ENCODE peak calls at places on chromosomes 6 and 20, in eight cellular contexts. One of them, this sample, is unnamed.

GRCh38 chr6:150877928-150878327 is 12.4 kb downstream of the MTHFD1L start:
- ATAC-seq in WTC11: no peak
- ATAC-seq in left lobe of liver: peak
- ATAC-seq in stimulated activated effector memory CD8-positive, alpha-beta T cell treated with anti-CD3 and anti-CD28 coated beads, Interleukin-12 subunit alpha, Interleukin-12 subunit beta, amount 100 ng/mL, for 72 hours: no peak
- ATAC-seq in SK-N-SH treated with all-trans-retinoic acid at 6 μM for 48 hours: no peak
- ATAC-seq in left lung: no peak
- ATAC-seq in right cardiac atrium: no peak
- ATAC-seq in CD8-positive, alpha-beta T cell: no peak
- ATAC-seq in this sample: no peak

GRCh38 chr6:167523426-167523825 is 198.5 kb downstream of the TTLL2 start:
- ATAC-seq in WTC11: no peak
- ATAC-seq in left lobe of liver: no peak
- ATAC-seq in stimulated activated effector memory CD8-positive, alpha-beta T cell treated with anti-CD3 and anti-CD28 coated beads, Interleukin-12 subunit alpha, Interleukin-12 subunit beta, amount 100 ng/mL, for 72 hours: no peak
- ATAC-seq in SK-N-SH treated with all-trans-retinoic acid at 6 μM for 48 hours: no peak
- ATAC-seq in left lung: no peak
- ATAC-seq in right cardiac atrium: no peak
- ATAC-seq in CD8-positive, alpha-beta T cell: no peak
- ATAC-seq in this sample: no peak

GRCh38 chr6:37123957-37124729 is 45.8 kb upstream of the PIM1 start:
- ATAC-seq in WTC11: no peak
- ATAC-seq in left lobe of liver: no peak
- ATAC-seq in stimulated activated effector memory CD8-positive, alpha-beta T cell treated with anti-CD3 and anti-CD28 coated beads, Interleukin-12 subunit alpha, Interleukin-12 subunit beta, amount 100 ng/mL, for 72 hours: no peak
- ATAC-seq in SK-N-SH treated with all-trans-retinoic acid at 6 μM for 48 hours: no peak
- ATAC-seq in left lung: no peak
- ATAC-seq in right cardiac atrium: no peak
- ATAC-seq in CD8-positive, alpha-beta T cell: no peak
- ATAC-seq in this sample: no peak

GRCh38 chr20:64036346-64037198 is 590 bp downstream of the C20orf204 start:
- ATAC-seq in WTC11: no peak
- ATAC-seq in left lobe of liver: no peak
- ATAC-seq in stimulated activated effector memory CD8-positive, alpha-beta T cell treated with anti-CD3 and anti-CD28 coated beads, Interleukin-12 subunit alpha, Interleukin-12 subunit beta, amount 100 ng/mL, for 72 hours: no peak
- ATAC-seq in SK-N-SH treated with all-trans-retinoic acid at 6 μM for 48 hours: no peak
- ATAC-seq in left lung: no peak
- ATAC-seq in right cardiac atrium: no peak
- ATAC-seq in CD8-positive, alpha-beta T cell: no peak
- ATAC-seq in this sample: no peak

GRCh38 chr6:52176550-52176949 is 9.6 kb upstream of the IL17A start:
- ATAC-seq in WTC11: no peak
- ATAC-seq in left lobe of liver: no peak
- ATAC-seq in stimulated activated effector memory CD8-positive, alpha-beta T cell treated with anti-CD3 and anti-CD28 coated beads, Interleukin-12 subunit alpha, Interleukin-12 subunit beta, amount 100 ng/mL, for 72 hours: peak
- ATAC-seq in SK-N-SH treated with all-trans-retinoic acid at 6 μM for 48 hours: no peak
- ATAC-seq in left lung: peak
- ATAC-seq in right cardiac atrium: no peak
- ATAC-seq in CD8-positive, alpha-beta T cell: peak
- ATAC-seq in this sample: peak

GRCh38 chr20:1562622-1563021 is 5.1 kb upstream of the SIRPD start:
- ATAC-seq in WTC11: no peak
- ATAC-seq in left lobe of liver: no peak
- ATAC-seq in stimulated activated effector memory CD8-positive, alpha-beta T cell treated with anti-CD3 and anti-CD28 coated beads, Interleukin-12 subunit alpha, Interleukin-12 subunit beta, amount 100 ng/mL, for 72 hours: no peak
- ATAC-seq in SK-N-SH treated with all-trans-retinoic acid at 6 μM for 48 hours: no peak
- ATAC-seq in left lung: no peak
- ATAC-seq in right cardiac atrium: no peak
- ATAC-seq in CD8-positive, alpha-beta T cell: no peak
- ATAC-seq in this sample: no peak

GRCh38 chr6:106356382-106356781 is 4.1 kb upstream of the CRYBG1 start:
- ATAC-seq in WTC11: no peak
- ATAC-seq in left lobe of liver: no peak
- ATAC-seq in stimulated activated effector memory CD8-positive, alpha-beta T cell treated with anti-CD3 and anti-CD28 coated beads, Interleukin-12 subunit alpha, Interleukin-12 subunit beta, amount 100 ng/mL, for 72 hours: no peak
- ATAC-seq in SK-N-SH treated with all-trans-retinoic acid at 6 μM for 48 hours: no peak
- ATAC-seq in left lung: no peak
- ATAC-seq in right cardiac atrium: no peak
- ATAC-seq in CD8-positive, alpha-beta T cell: no peak
- ATAC-seq in this sample: no peak

GRCh38 chr20:40741507-40742106 is 52.6 kb upstream of the MAFB start:
- ATAC-seq in WTC11: peak
- ATAC-seq in left lobe of liver: peak
- ATAC-seq in stimulated activated effector memory CD8-positive, alpha-beta T cell treated with anti-CD3 and anti-CD28 coated beads, Interleukin-12 subunit alpha, Interleukin-12 subunit beta, amount 100 ng/mL, for 72 hours: peak
- ATAC-seq in SK-N-SH treated with all-trans-retinoic acid at 6 μM for 48 hours: peak
- ATAC-seq in left lung: peak
- ATAC-seq in right cardiac atrium: no peak
- ATAC-seq in CD8-positive, alpha-beta T cell: no peak
- ATAC-seq in this sample: no peak

GRCh38 chr6:168666170-168666569 is 225.2 kb downstream of the SMOC2 start:
- ATAC-seq in WTC11: no peak
- ATAC-seq in left lobe of liver: no peak
- ATAC-seq in stimulated activated effector memory CD8-positive, alpha-beta T cell treated with anti-CD3 and anti-CD28 coated beads, Interleukin-12 subunit alpha, Interleukin-12 subunit beta, amount 100 ng/mL, for 72 hours: no peak
- ATAC-seq in SK-N-SH treated with all-trans-retinoic acid at 6 μM for 48 hours: no peak
- ATAC-seq in left lung: no peak
- ATAC-seq in right cardiac atrium: no peak
- ATAC-seq in CD8-positive, alpha-beta T cell: no peak
- ATAC-seq in this sample: no peak

GRCh38 chr6:119137194-119138072 is 59.0 kb upstream of the FAM184A start:
- ATAC-seq in WTC11: no peak
- ATAC-seq in left lobe of liver: no peak
- ATAC-seq in stimulated activated effector memory CD8-positive, alpha-beta T cell treated with anti-CD3 and anti-CD28 coated beads, Interleukin-12 subunit alpha, Interleukin-12 subunit beta, amount 100 ng/mL, for 72 hours: peak
- ATAC-seq in SK-N-SH treated with all-trans-retinoic acid at 6 μM for 48 hours: peak
- ATAC-seq in left lung: peak
- ATAC-seq in right cardiac atrium: peak
- ATAC-seq in CD8-positive, alpha-beta T cell: no peak
- ATAC-seq in this sample: no peak

GRCh38 chr6:166763606-166764472 is 136.8 kb upstream of the RPS6KA2 start:
- ATAC-seq in WTC11: peak
- ATAC-seq in left lobe of liver: no peak
- ATAC-seq in stimulated activated effector memory CD8-positive, alpha-beta T cell treated with anti-CD3 and anti-CD28 coated beads, Interleukin-12 subunit alpha, Interleukin-12 subunit beta, amount 100 ng/mL, for 72 hours: no peak
- ATAC-seq in SK-N-SH treated with all-trans-retinoic acid at 6 μM for 48 hours: no peak
- ATAC-seq in left lung: no peak
- ATAC-seq in right cardiac atrium: no peak
- ATAC-seq in CD8-positive, alpha-beta T cell: no peak
- ATAC-seq in this sample: no peak

GRCh38 chr6:38499046-38499445 is 140.7 kb downstream of the BTBD9 start:
- ATAC-seq in WTC11: no peak
- ATAC-seq in left lobe of liver: no peak
- ATAC-seq in stimulated activated effector memory CD8-positive, alpha-beta T cell treated with anti-CD3 and anti-CD28 coated beads, Interleukin-12 subunit alpha, Interleukin-12 subunit beta, amount 100 ng/mL, for 72 hours: no peak
- ATAC-seq in SK-N-SH treated with all-trans-retinoic acid at 6 μM for 48 hours: no peak
- ATAC-seq in left lung: no peak
- ATAC-seq in right cardiac atrium: no peak
- ATAC-seq in CD8-positive, alpha-beta T cell: no peak
- ATAC-seq in this sample: no peak

GRCh38 chr6:147267658-147268057 is 63.4 kb downstream of the STXBP5 start:
- ATAC-seq in WTC11: no peak
- ATAC-seq in left lobe of liver: no peak
- ATAC-seq in stimulated activated effector memory CD8-positive, alpha-beta T cell treated with anti-CD3 and anti-CD28 coated beads, Interleukin-12 subunit alpha, Interleukin-12 subunit beta, amount 100 ng/mL, for 72 hours: no peak
- ATAC-seq in SK-N-SH treated with all-trans-retinoic acid at 6 μM for 48 hours: no peak
- ATAC-seq in left lung: no peak
- ATAC-seq in right cardiac atrium: no peak
- ATAC-seq in CD8-positive, alpha-beta T cell: no peak
- ATAC-seq in this sample: no peak

GRCh38 chr6:106194949-106195919 is 109.1 kb downstream of the PRDM1 start:
- ATAC-seq in WTC11: no peak
- ATAC-seq in left lobe of liver: no peak
- ATAC-seq in stimulated activated effector memory CD8-positive, alpha-beta T cell treated with anti-CD3 and anti-CD28 coated beads, Interleukin-12 subunit alpha, Interleukin-12 subunit beta, amount 100 ng/mL, for 72 hours: peak
- ATAC-seq in SK-N-SH treated with all-trans-retinoic acid at 6 μM for 48 hours: no peak
- ATAC-seq in left lung: peak
- ATAC-seq in right cardiac atrium: no peak
- ATAC-seq in CD8-positive, alpha-beta T cell: peak
- ATAC-seq in this sample: peak

GRCh38 chr20:646107-646867 is 6.7 kb downstream of the SRXN1 start:
- ATAC-seq in WTC11: no peak
- ATAC-seq in left lobe of liver: peak
- ATAC-seq in stimulated activated effector memory CD8-positive, alpha-beta T cell treated with anti-CD3 and anti-CD28 coated beads, Interleukin-12 subunit alpha, Interleukin-12 subunit beta, amount 100 ng/mL, for 72 hours: no peak
- ATAC-seq in SK-N-SH treated with all-trans-retinoic acid at 6 μM for 48 hours: no peak
- ATAC-seq in left lung: peak
- ATAC-seq in right cardiac atrium: no peak
- ATAC-seq in CD8-positive, alpha-beta T cell: no peak
- ATAC-seq in this sample: no peak

GRCh38 chr6:126888727-126889725 is 229.4 kb upstream of the RSPO3 start:
- ATAC-seq in WTC11: no peak
- ATAC-seq in left lobe of liver: no peak
- ATAC-seq in stimulated activated effector memory CD8-positive, alpha-beta T cell treated with anti-CD3 and anti-CD28 coated beads, Interleukin-12 subunit alpha, Interleukin-12 subunit beta, amount 100 ng/mL, for 72 hours: no peak
- ATAC-seq in SK-N-SH treated with all-trans-retinoic acid at 6 μM for 48 hours: no peak
- ATAC-seq in left lung: no peak
- ATAC-seq in right cardiac atrium: no peak
- ATAC-seq in CD8-positive, alpha-beta T cell: no peak
- ATAC-seq in this sample: no peak

GRCh38 chr6:5045417-5045816 is 39.7 kb upstream of the PPP1R3G start:
- ATAC-seq in WTC11: no peak
- ATAC-seq in left lobe of liver: no peak
- ATAC-seq in stimulated activated effector memory CD8-positive, alpha-beta T cell treated with anti-CD3 and anti-CD28 coated beads, Interleukin-12 subunit alpha, Interleukin-12 subunit beta, amount 100 ng/mL, for 72 hours: no peak
- ATAC-seq in SK-N-SH treated with all-trans-retinoic acid at 6 μM for 48 hours: no peak
- ATAC-seq in left lung: no peak
- ATAC-seq in right cardiac atrium: no peak
- ATAC-seq in CD8-positive, alpha-beta T cell: no peak
- ATAC-seq in this sample: no peak

GRCh38 chr6:36570264-36570663 is 23.0 kb upstream of the STK38 start:
- ATAC-seq in WTC11: no peak
- ATAC-seq in left lobe of liver: no peak
- ATAC-seq in stimulated activated effector memory CD8-positive, alpha-beta T cell treated with anti-CD3 and anti-CD28 coated beads, Interleukin-12 subunit alpha, Interleukin-12 subunit beta, amount 100 ng/mL, for 72 hours: peak
- ATAC-seq in SK-N-SH treated with all-trans-retinoic acid at 6 μM for 48 hours: no peak
- ATAC-seq in left lung: no peak
- ATAC-seq in right cardiac atrium: no peak
- ATAC-seq in CD8-positive, alpha-beta T cell: no peak
- ATAC-seq in this sample: peak

GRCh38 chr6:2885967-2886731 is 17.0 kb downstream of the SERPINB9 start:
- ATAC-seq in WTC11: no peak
- ATAC-seq in left lobe of liver: no peak
- ATAC-seq in stimulated activated effector memory CD8-positive, alpha-beta T cell treated with anti-CD3 and anti-CD28 coated beads, Interleukin-12 subunit alpha, Interleukin-12 subunit beta, amount 100 ng/mL, for 72 hours: peak
- ATAC-seq in SK-N-SH treated with all-trans-retinoic acid at 6 μM for 48 hours: no peak
- ATAC-seq in left lung: no peak
- ATAC-seq in right cardiac atrium: no peak
- ATAC-seq in CD8-positive, alpha-beta T cell: peak
- ATAC-seq in this sample: peak

GRCh38 chr6:21816231-21816630 is 222.7 kb downstream of the SOX4 start:
- ATAC-seq in WTC11: no peak
- ATAC-seq in left lobe of liver: no peak
- ATAC-seq in stimulated activated effector memory CD8-positive, alpha-beta T cell treated with anti-CD3 and anti-CD28 coated beads, Interleukin-12 subunit alpha, Interleukin-12 subunit beta, amount 100 ng/mL, for 72 hours: no peak
- ATAC-seq in SK-N-SH treated with all-trans-retinoic acid at 6 μM for 48 hours: no peak
- ATAC-seq in left lung: no peak
- ATAC-seq in right cardiac atrium: no peak
- ATAC-seq in CD8-positive, alpha-beta T cell: no peak
- ATAC-seq in this sample: no peak

GRCh38 chr6:145761584-145761983 is 26.3 kb upstream of the EPM2A start:
- ATAC-seq in WTC11: no peak
- ATAC-seq in left lobe of liver: no peak
- ATAC-seq in stimulated activated effector memory CD8-positive, alpha-beta T cell treated with anti-CD3 and anti-CD28 coated beads, Interleukin-12 subunit alpha, Interleukin-12 subunit beta, amount 100 ng/mL, for 72 hours: peak
- ATAC-seq in SK-N-SH treated with all-trans-retinoic acid at 6 μM for 48 hours: no peak
- ATAC-seq in left lung: no peak
- ATAC-seq in right cardiac atrium: no peak
- ATAC-seq in CD8-positive, alpha-beta T cell: no peak
- ATAC-seq in this sample: no peak

GRCh38 chr20:45945678-45946148 is 11.2 kb downstream of the PCIF1 start:
- ATAC-seq in WTC11: no peak
- ATAC-seq in left lobe of liver: no peak
- ATAC-seq in stimulated activated effector memory CD8-positive, alpha-beta T cell treated with anti-CD3 and anti-CD28 coated beads, Interleukin-12 subunit alpha, Interleukin-12 subunit beta, amount 100 ng/mL, for 72 hours: peak
- ATAC-seq in SK-N-SH treated with all-trans-retinoic acid at 6 μM for 48 hours: no peak
- ATAC-seq in left lung: peak
- ATAC-seq in right cardiac atrium: no peak
- ATAC-seq in CD8-positive, alpha-beta T cell: no peak
- ATAC-seq in this sample: no peak

GRCh38 chr6:141260627-141261015 is 872.1 kb upstream of the GJE1 start:
- ATAC-seq in WTC11: peak
- ATAC-seq in left lobe of liver: no peak
- ATAC-seq in stimulated activated effector memory CD8-positive, alpha-beta T cell treated with anti-CD3 and anti-CD28 coated beads, Interleukin-12 subunit alpha, Interleukin-12 subunit beta, amount 100 ng/mL, for 72 hours: peak
- ATAC-seq in SK-N-SH treated with all-trans-retinoic acid at 6 μM for 48 hours: peak
- ATAC-seq in left lung: no peak
- ATAC-seq in right cardiac atrium: no peak
- ATAC-seq in CD8-positive, alpha-beta T cell: no peak
- ATAC-seq in this sample: no peak

GRCh38 chr20:44097521-44098255 is 89.3 kb downstream of the JPH2 start:
- ATAC-seq in WTC11: no peak
- ATAC-seq in left lobe of liver: no peak
- ATAC-seq in stimulated activated effector memory CD8-positive, alpha-beta T cell treated with anti-CD3 and anti-CD28 coated beads, Interleukin-12 subunit alpha, Interleukin-12 subunit beta, amount 100 ng/mL, for 72 hours: no peak
- ATAC-seq in SK-N-SH treated with all-trans-retinoic acid at 6 μM for 48 hours: no peak
- ATAC-seq in left lung: no peak
- ATAC-seq in right cardiac atrium: peak
- ATAC-seq in CD8-positive, alpha-beta T cell: no peak
- ATAC-seq in this sample: no peak

GRCh38 chr6:11272491-11273192 is 40.2 kb upstream of the NEDD9 start:
- ATAC-seq in WTC11: no peak
- ATAC-seq in left lobe of liver: peak
- ATAC-seq in stimulated activated effector memory CD8-positive, alpha-beta T cell treated with anti-CD3 and anti-CD28 coated beads, Interleukin-12 subunit alpha, Interleukin-12 subunit beta, amount 100 ng/mL, for 72 hours: no peak
- ATAC-seq in SK-N-SH treated with all-trans-retinoic acid at 6 μM for 48 hours: peak
- ATAC-seq in left lung: peak
- ATAC-seq in right cardiac atrium: peak
- ATAC-seq in CD8-positive, alpha-beta T cell: no peak
- ATAC-seq in this sample: no peak

GRCh38 chr6:70375166-70375565 is 38.1 kb upstream of the FAM135A start:
- ATAC-seq in WTC11: no peak
- ATAC-seq in left lobe of liver: no peak
- ATAC-seq in stimulated activated effector memory CD8-positive, alpha-beta T cell treated with anti-CD3 and anti-CD28 coated beads, Interleukin-12 subunit alpha, Interleukin-12 subunit beta, amount 100 ng/mL, for 72 hours: no peak
- ATAC-seq in SK-N-SH treated with all-trans-retinoic acid at 6 μM for 48 hours: peak
- ATAC-seq in left lung: no peak
- ATAC-seq in right cardiac atrium: no peak
- ATAC-seq in CD8-positive, alpha-beta T cell: no peak
- ATAC-seq in this sample: no peak